ENCODE peak calls at places on chromosomes 12 and 14, in five cellular contexts. Z is iris pigment epithelial cell, J is amniotic stem cell, H is tibial nerve, M is T-helper 17 cell. C is an unnamed sample.

GRCh38 chr12:53944209-53944608 is 5.6 kb downstream of the HOXC13 start:
- DNase-seq in Z (no peak), M (no peak), H (no peak), J (no peak), C (no peak)

GRCh38 chr12:101761347-101761746 is 22.1 kb upstream of the SYCP3 start:
- DNase-seq in Z (peak; percentile 91), J (no peak), H (no peak), M (no peak), C (no peak)

GRCh38 chr12:109433618-109434017 is 43.5 kb downstream of the KCTD10 start:
- DNase-seq in J (no peak), H (no peak), M (no peak), Z (no peak), C (no peak)

GRCh38 chr12:123436017-123436964 is at the start of gene RILPL2:
- DNase-seq in M (peak; percentile 88), Z (peak; percentile 86), H (peak; percentile 82), J (peak; percentile 68), C (peak; percentile 28)

GRCh38 chr12:128729628-128730121 is 94.1 kb downstream of the SLC15A4 start:
- DNase-seq in J (no peak), Z (no peak), H (no peak), M (no peak), C (no peak)

GRCh38 chr12:48682927-48683326 is 889 bp upstream of the KANSL2 start:
- DNase-seq in Z (no peak), M (no peak), H (no peak), J (no peak), C (no peak)

GRCh38 chr12:50933459-50934124 is 18.8 kb upstream of the HIGD1C start:
- DNase-seq in J (no peak), M (no peak), Z (peak; percentile 52), H (no peak), C (no peak)

GRCh38 chr14:69658664-69659261 is 47.4 kb downstream of the SUSD6 start:
- DNase-seq in Z (peak; percentile 58), H (no peak), J (no peak), M (no peak), C (peak; percentile 14)

GRCh38 chr12:46933947-46934346 is 108.2 kb upstream of the SLC38A4 start:
- DNase-seq in H (no peak), Z (peak; percentile 73), M (no peak), J (peak; percentile 39), C (peak; percentile 21)

GRCh38 chr14:93926873-93927571 is at the start of gene FAM181A:
- DNase-seq in H (no peak), Z (no peak), M (no peak), J (no peak), C (no peak)

GRCh38 chr12:104243551-104243950 is 28.0 kb downstream of the TXNRD1 start:
- DNase-seq in Z (no peak), H (no peak), J (no peak), M (no peak), C (peak; percentile 12)

GRCh38 chr14:105162374-105162979 is 6.1 kb downstream of the JAG2 start:
- DNase-seq in Z (peak; percentile 23), M (no peak), J (no peak), H (peak; percentile 20), C (no peak)

C was measured in DMS153.